ENCODE peak calls at places on chromosomes 2 and 18, in six cellular contexts. C is astrocyte of the hippocampus, V is NAMALWA, P is AG20443, O is mucosa of descending colon, E is activated gamma-delta T cell treated with Interleukin-2 at 50 U/mL for 16 hours. M is an unnamed sample.

GRCh38 chr2:239805043-239805329 is 220.2 kb downstream of the NDUFA10 start:
- DNase-seq in O (no peak), P (no peak), E (no peak), C (no peak), V (no peak), M (no peak)

GRCh38 chr18:34117319-34117718 is 107.4 kb downstream of the NOL4 start:
- DNase-seq in E (no peak), O (no peak), C (no peak), V (no peak), P (no peak), M (no peak)

GRCh38 chr18:47420130-47420529 is 168.7 kb upstream of the SKOR2 start:
- DNase-seq in P (no peak), V (peak; percentile 59), E (no peak), C (no peak), O (no peak), M (no peak)

GRCh38 chr2:9889812-9890261 is 46.6 kb downstream of the TAF1B start:
- DNase-seq in C (no peak), V (no peak), E (no peak), O (no peak), P (no peak), M (no peak)

GRCh38 chr2:240703417-240704341 is 12.0 kb downstream of the AQP12A start:
- DNase-seq in O (no peak), P (no peak), E (no peak), C (no peak), V (no peak), M (no peak)

GRCh38 chr2:181904022-181904632 is 12.6 kb downstream of the ITPRID2 start:
- DNase-seq in O (no peak), V (peak; percentile 72), C (peak; percentile 70), P (peak; percentile 19), E (no peak), M (no peak)

GRCh38 chr2:232345251-232345650 is 33.3 kb upstream of the ALPP start:
- DNase-seq in C (no peak), E (no peak), P (no peak), O (no peak), V (no peak), M (no peak)

GRCh38 chr2:85538507-85539360 is at the start of gene MAT2A:
- DNase-seq in E (peak; percentile 83), O (peak; percentile 94), C (peak; percentile 98), V (peak; percentile 91), P (peak; percentile 97), M (peak; percentile 87)

GRCh38 chr2:111698743-111699554 is 185.0 kb downstream of the ANAPC1 start:
- DNase-seq in O (peak; percentile 90), P (peak; percentile 96), C (peak; percentile 96), E (peak; percentile 55), V (peak; percentile 58), M (peak; percentile 21)

GRCh38 chr2:42964444-42965081 is 172.2 kb upstream of the HAAO start:
- DNase-seq in C (peak; percentile 99), O (peak; percentile 82), P (peak; percentile 89), V (no peak), E (no peak), M (no peak)

GRCh38 chr2:237742614-237743013 is 56.0 kb upstream of the RBM44 start:
- DNase-seq in P (no peak), C (no peak), V (no peak), O (no peak), E (no peak), M (no peak)

GRCh38 chr2:32824415-32824814 is 122.3 kb upstream of the LTBP1 start:
- DNase-seq in P (no peak), O (no peak), C (no peak), E (no peak), V (no peak), M (no peak)

GRCh38 chr2:132608222-132608795 is 61.7 kb downstream of the LYPD1 start:
- DNase-seq in P (no peak), V (no peak), O (no peak), E (no peak), C (no peak), M (no peak)

GRCh38 chr18:76977108-76977621 is 154.8 kb downstream of the ZNF236 start:
- DNase-seq in P (no peak), V (no peak), E (no peak), C (no peak), O (peak; percentile 63), M (no peak)

GRCh38 chr2:236570081-236570979 is 705 bp downstream of the ACKR3 start:
- DNase-seq in O (no peak), C (peak; percentile 25), E (no peak), V (peak; percentile 56), P (no peak), M (no peak)

GRCh38 chr18:77055429-77056310 is 76.9 kb downstream of the MBP start:
- DNase-seq in E (no peak), V (peak; percentile 78), P (no peak), O (peak; percentile 83), C (no peak), M (no peak)

GRCh38 chr18:26443853-26444252 is 104.5 kb downstream of the KCTD1 start:
- DNase-seq in V (no peak), C (no peak), P (no peak), O (no peak), E (no peak), M (no peak)

GRCh38 chr18:23068692-23069305 is 66.5 kb upstream of the CABLES1 start:
- DNase-seq in V (no peak), P (no peak), E (no peak), O (no peak), C (no peak), M (no peak)